ENCODE peak calls at places on chromosomes 4 and X, in seven cellular contexts. X is OCI-LY7, U is A549, C is neural progenitor cell, J is SK-N-SH, L is esophagus squamous epithelium, N is endodermal cell. B is an unnamed sample.

GRCh38 chr4:146545102-146545501 is 23.4 kb upstream of the SLC10A7 start:
- DNase-seq in X (peak), U (peak), C (peak), J (peak), L (no peak), N (peak), B (peak)

GRCh38 chrX:113977887-113978286 is 606.0 kb upstream of the HTR2C start:
- DNase-seq in X (no peak), U (no peak), C (no peak), J (no peak), L (no peak), N (no peak), B (no peak)

GRCh38 chr4:188110741-188111458 is 1.5 kb upstream of the TRIML2 start:
- DNase-seq in X (no peak), U (peak), C (no peak), J (no peak), L (no peak), N (no peak), B (peak)

GRCh38 chr4:47640911-47641310 is 155.8 kb downstream of the ATP10D start:
- DNase-seq in X (no peak), U (no peak), C (no peak), J (no peak), L (no peak), N (no peak), B (no peak)

GRCh38 chr4:38765391-38765790 is 17.4 kb downstream of the TLR10 start:
- DNase-seq in X (no peak), U (no peak), C (no peak), J (no peak), L (no peak), N (no peak), B (peak)

GRCh38 chr4:178205826-178206225 is 763.6 kb upstream of the AGA start:
- DNase-seq in X (no peak), U (no peak), C (no peak), J (no peak), L (no peak), N (no peak), B (no peak)

GRCh38 chr4:184818216-184818564 is 7.6 kb downstream of the ACSL1 start:
- DNase-seq in X (peak), U (no peak), C (no peak), J (no peak), L (no peak), N (no peak), B (no peak)

GRCh38 chrX:111168314-111168713 is 72.3 kb downstream of the PAK3 start:
- DNase-seq in X (no peak), U (peak), C (peak), J (peak), L (no peak), N (peak), B (peak)

GRCh38 chr4:102600689-102601088 is 99.5 kb downstream of the NFKB1 start:
- DNase-seq in X (no peak), U (no peak), C (no peak), J (no peak), L (no peak), N (no peak), B (no peak)

GRCh38 chrX:139213241-139213709 is 317.3 kb upstream of the F9 start:
- DNase-seq in X (no peak), U (no peak), C (no peak), J (no peak), L (no peak), N (no peak), B (no peak)

GRCh38 chrX:12979011-12979629 is 4.2 kb downstream of the TMSB4X start:
- DNase-seq in X (no peak), U (no peak), C (no peak), J (no peak), L (no peak), N (no peak), B (no peak)

GRCh38 chr4:77306496-77306895 is 149.5 kb downstream of the CCNG2 start:
- DNase-seq in X (no peak), U (no peak), C (no peak), J (no peak), L (no peak), N (no peak), B (no peak)

GRCh38 chr4:31228068-31228467 is 507.9 kb downstream of the PCDH7 start:
- DNase-seq in X (no peak), U (no peak), C (no peak), J (no peak), L (no peak), N (no peak), B (no peak)

GRCh38 chr4:112085156-112086035 is 59.9 kb upstream of the FAM241A start:
- DNase-seq in X (no peak), U (peak), C (no peak), J (no peak), L (no peak), N (peak), B (no peak)

GRCh38 chr4:73684097-73684496 is 56.3 kb upstream of the CXCL8 start:
- DNase-seq in X (no peak), U (no peak), C (peak), J (no peak), L (no peak), N (no peak), B (no peak)

GRCh38 chrX:107716045-107716684 is 59.4 kb downstream of the TSC22D3 start:
- DNase-seq in X (peak), U (no peak), C (peak), J (peak), L (no peak), N (peak), B (no peak)

GRCh38 chr4:89838005-89838404 is 1.0 kb upstream of the SNCA start:
- DNase-seq in X (no peak), U (no peak), C (peak), J (peak), L (no peak), N (peak), B (no peak)

GRCh38 chr4:2786152-2786671 is 6.7 kb upstream of the SH3BP2 start:
- DNase-seq in X (no peak), U (no peak), C (no peak), J (no peak), L (no peak), N (no peak), B (no peak)

GRCh38 chr4:85968945-85969830 is 390.7 kb downstream of the MAPK10 start:
- DNase-seq in X (peak), U (peak), C (peak), J (peak), L (no peak), N (no peak), B (peak)

GRCh38 chrX:30504309-30504708 is 73.3 kb downstream of the TASL start:
- DNase-seq in X (peak), U (peak), C (peak), J (peak), L (no peak), N (no peak), B (peak)

GRCh38 chrX:70196961-70197805 is 19.9 kb downstream of the DGAT2L6 start:
- DNase-seq in X (peak), U (peak), C (peak), J (peak), L (no peak), N (peak), B (peak)

GRCh38 chr4:85722806-85723205 is 247.9 kb downstream of the ARHGAP24 start:
- DNase-seq in X (no peak), U (no peak), C (no peak), J (no peak), L (no peak), N (no peak), B (no peak)

GRCh38 chr4:57154191-57154590 is 44.0 kb upstream of the IGFBP7 start:
- DNase-seq in X (no peak), U (no peak), C (peak), J (no peak), L (no peak), N (no peak), B (peak)

GRCh38 chr4:57109847-57110634 is at the start of gene IGFBP7:
- DNase-seq in X (no peak), U (no peak), C (peak), J (peak), L (no peak), N (peak), B (peak)

GRCh38 chr4:5656415-5656814 is 51.9 kb downstream of the EVC2 start:
- DNase-seq in X (no peak), U (no peak), C (no peak), J (no peak), L (no peak), N (no peak), B (no peak)

GRCh38 chr4:185958094-185958493 is 110.9 kb upstream of the TLR3 start:
- DNase-seq in X (no peak), U (no peak), C (no peak), J (no peak), L (no peak), N (no peak), B (no peak)

GRCh38 chrX:63913719-63914118 is 128.7 kb upstream of the ARHGEF9 start:
- DNase-seq in X (no peak), U (no peak), C (no peak), J (no peak), L (no peak), N (no peak), B (no peak)

GRCh38 chr4:145909331-145909730 is 29.3 kb downstream of the ZNF827 start:
- DNase-seq in X (peak), U (peak), C (peak), J (peak), L (no peak), N (peak), B (peak)

GRCh38 chr4:149987330-149987751 is 90.9 kb upstream of the DCLK2 start:
- DNase-seq in X (no peak), U (no peak), C (no peak), J (peak), L (no peak), N (no peak), B (peak)

GRCh38 chrX:87397103-87397886 is 120.3 kb upstream of the KLHL4 start:
- DNase-seq in X (no peak), U (no peak), C (no peak), J (no peak), L (no peak), N (no peak), B (peak)

GRCh38 chrX:153609917-153610833 is 11.2 kb upstream of the CCNQ start:
- DNase-seq in X (no peak), U (peak), C (peak), J (peak), L (no peak), N (peak), B (peak)

GRCh38 chr4:156962551-156962974 is 9.0 kb downstream of the PDGFC start:
- DNase-seq in X (no peak), U (no peak), C (no peak), J (no peak), L (no peak), N (no peak), B (peak)

GRCh38 chrX:40081679-40082068 is 16.1 kb downstream of the BCOR start:
- DNase-seq in X (no peak), U (no peak), C (no peak), J (no peak), L (no peak), N (peak), B (no peak)

GRCh38 chr4:144611850-144612249 is 34.1 kb upstream of the HHIP start:
- DNase-seq in X (peak), U (peak), C (peak), J (peak), L (no peak), N (peak), B (peak)

GRCh38 chr4:88706574-88706973 is 8.9 kb upstream of the NAP1L5 start:
- DNase-seq in X (no peak), U (peak), C (peak), J (peak), L (no peak), N (peak), B (peak)

GRCh38 chr4:113292371-113293042 is 243.1 kb downstream of the ANK2 start:
- DNase-seq in X (no peak), U (no peak), C (peak), J (no peak), L (no peak), N (peak), B (peak)
- H3K4me3 ChIP-seq in X (no peak), U (no peak), C (peak), J (no peak), L (no peak), N (no peak), B (no peak)

GRCh38 chrX:78119521-78120227 is 15.6 kb downstream of the PGK1 start:
- DNase-seq in X (no peak), U (peak), C (no peak), J (no peak), L (no peak), N (no peak), B (no peak)
- TF ChIP-seq CTCF in X (peak), U (peak), C (peak), J (peak), L (peak), N (peak), B (no peak)

DNA sequence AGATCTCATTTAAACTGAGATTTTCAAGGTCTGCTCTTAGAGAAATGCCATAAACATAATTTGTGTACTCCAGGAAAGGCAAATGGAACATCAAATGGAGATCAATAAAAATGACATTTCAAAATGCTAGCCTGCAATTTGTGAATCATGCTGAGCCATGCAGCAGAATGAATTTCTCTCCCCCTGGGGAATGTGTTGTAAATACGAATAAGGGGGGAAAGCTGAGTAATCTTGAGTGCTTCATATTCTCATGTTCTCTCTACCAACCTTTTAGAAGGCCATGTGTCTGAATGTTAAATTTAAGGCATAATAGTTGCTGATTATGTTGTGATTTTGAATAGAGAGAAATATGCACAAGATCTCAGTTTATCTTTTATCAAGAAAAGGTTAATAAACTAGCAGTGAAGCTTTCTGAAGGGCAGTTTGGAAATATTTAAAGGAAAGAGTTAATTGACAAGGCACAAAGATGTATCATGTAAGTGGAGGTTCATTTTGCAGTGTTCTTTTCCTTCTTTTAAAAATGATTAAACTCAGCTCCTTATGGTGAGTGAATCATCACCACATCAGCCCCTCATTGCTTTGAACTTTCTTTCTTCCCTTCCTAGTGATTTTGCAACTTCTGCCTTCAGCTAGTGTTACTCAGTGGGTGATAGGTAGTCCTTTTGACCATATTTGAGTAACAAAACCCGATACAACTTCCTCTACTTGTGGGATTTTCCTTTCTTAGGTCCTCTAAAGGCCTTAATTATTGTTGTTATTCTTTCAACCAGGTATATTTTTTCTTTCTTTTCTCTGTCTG is 8.0 kb downstream of the ZCCHC4 start:
- DNase-seq in X (no peak), U (peak), C (no peak), J (no peak), L (no peak), N (no peak), B (peak)
- H3K4me3 ChIP-seq in X (no peak), U (no peak), C (no peak), J (no peak), L (no peak), N (no peak), B (no peak)

GRCh38 chrX:50684871-50685270 is 129.1 kb downstream of the SHROOM4 start:
- DNase-seq in X (no peak), U (no peak), C (no peak), J (no peak), L (no peak), N (no peak), B (no peak)

GRCh38 chrX:50677789-50678188 is 136.2 kb downstream of the SHROOM4 start:
- DNase-seq in X (no peak), U (no peak), C (no peak), J (no peak), L (no peak), N (no peak), B (no peak)

GRCh38 chrX:50680990-50681389 is 133.0 kb downstream of the SHROOM4 start:
- DNase-seq in X (no peak), U (peak), C (peak), J (peak), L (no peak), N (peak), B (no peak)
- TF ChIP-seq CTCF in X (no peak), U (no peak), C (peak), J (peak), L (peak), N (peak), B (no peak)

GRCh38 chr4:83108101-83108861 is 6.2 kb downstream of the PLAC8 start:
- DNase-seq in X (no peak), U (no peak), C (no peak), J (no peak), L (no peak), N (no peak), B (no peak)
- H3K4me3 ChIP-seq in X (no peak), U (no peak), C (no peak), J (no peak), L (no peak), N (no peak), B (no peak)